ENCODE peak calls at places on chromosomes 1 and 21, in five cellular contexts. W is IMR-90, O is MM.1S, P is PC-3, M is fibroblast of lung. V is an unnamed sample.

GRCh38 chr1:116855788-116856187 is 53.9 kb upstream of the PTGFRN start:
- DNase-seq in P (no peak), O (no peak), M (peak), W (peak), V (no peak)

GRCh38 chr1:162882248-162882666 is 21.3 kb upstream of the CCDC190 start:
- DNase-seq in M (no peak), P (no peak), O (no peak), W (no peak), V (no peak)

GRCh38 chr1:74623716-74624115 is 49.9 kb downstream of the ERICH3 start:
- DNase-seq in O (no peak), W (no peak), M (no peak), P (no peak), V (no peak)

GRCh38 chr1:94927405-94928175 is 680 bp upstream of the CNN3 start:
- DNase-seq in P (no peak), M (peak), W (peak), O (no peak), V (peak)

GRCh38 chr1:156816561-156817328 is at the start of gene SH2D2A:
- DNase-seq in O (peak), P (peak), M (no peak), W (peak), V (peak)

GRCh38 chr1:117655220-117655577 is 49.4 kb downstream of the TENT5C start:
- DNase-seq in O (peak), W (peak), M (no peak), P (peak), V (no peak)

GRCh38 chr1:155121249-155121648 is 6.4 kb upstream of the EFNA1 start:
- DNase-seq in O (no peak), P (no peak), W (no peak), M (no peak), V (no peak)

GRCh38 chr1:153723687-153724086 is 4.2 kb upstream of the INTS3 start:
- DNase-seq in W (no peak), M (no peak), O (no peak), P (no peak), V (no peak)

GRCh38 chr1:65425697-65426096 is 5.2 kb downstream of the LEPR start:
- DNase-seq in M (peak), P (peak), O (no peak), W (peak), V (peak)

GRCh38 chr1:115753830-115754229 is 14.7 kb downstream of the CASQ2 start:
- DNase-seq in O (no peak), M (no peak), W (no peak), P (no peak), V (no peak)

GRCh38 chr1:223177681-223178080 is 34.6 kb upstream of the TLR5 start:
- DNase-seq in O (no peak), P (no peak), W (no peak), M (no peak), V (no peak)

GRCh38 chr21:40555129-40555528 is 291.8 kb downstream of the DSCAM start:
- DNase-seq in W (no peak), P (no peak), M (no peak), O (no peak), V (no peak)

GRCh38 chr1:64522740-64523139 is 52.8 kb downstream of the CACHD1 start:
- DNase-seq in W (no peak), O (no peak), M (no peak), P (no peak), V (no peak)

GRCh38 chr1:168234846-168235547 is 9.2 kb downstream of the SFT2D2 start:
- DNase-seq in O (peak), P (peak), M (peak), W (peak), V (peak)

GRCh38 chr21:41243107-41243506 is 73.5 kb upstream of the FAM3B start:
- DNase-seq in W (no peak), M (no peak), O (no peak), P (no peak), V (no peak)

GRCh38 chr1:200231787-200232222 is 178.0 kb downstream of the ZNF281 start:
- DNase-seq in M (no peak), P (no peak), O (no peak), W (peak), V (peak)

GRCh38 chr1:208129057-208129456 is 115.1 kb downstream of the PLXNA2 start:
- DNase-seq in M (no peak), P (no peak), O (no peak), W (no peak), V (no peak)

GRCh38 chr1:210467440-210468040 is 138.8 kb downstream of the HHAT start:
- DNase-seq in O (no peak), M (no peak), W (peak), P (no peak), V (no peak)

GRCh38 chr1:167722152-167722869 is 529 bp downstream of the MPZL1 start:
- DNase-seq in P (peak), W (peak), M (peak), O (no peak), V (peak)

GRCh38 chr1:116766616-116767469 is 12.6 kb downstream of the CD2 start:
- DNase-seq in W (no peak), O (no peak), P (no peak), M (no peak), V (no peak)

GRCh38 chr1:78716186-78716585 is 66.6 kb downstream of the IFI44 start:
- DNase-seq in O (no peak), P (peak), M (peak), W (peak), V (no peak)

GRCh38 chr1:218900621-218901020 is 273.1 kb upstream of the LYPLAL1 start:
- DNase-seq in W (no peak), O (no peak), M (no peak), P (no peak), V (no peak)

GRCh38 chr1:83910461-83910860 is 88.5 kb downstream of the TTLL7 start:
- DNase-seq in P (no peak), W (peak), O (no peak), M (peak), V (no peak)

GRCh38 chr1:156383023-156383422 is 14.0 kb downstream of the RHBG start:
- DNase-seq in W (peak), M (peak), O (peak), P (peak), V (peak)

GRCh38 chr1:7539772-7540175 is 231.3 kb upstream of the VAMP3 start:
- DNase-seq in W (peak), O (peak), M (no peak), P (peak), V (peak)

GRCh38 chr1:228334226-228334935 is 72.3 kb downstream of the TRIM11 start:
- DNase-seq in W (no peak), O (no peak), M (no peak), P (no peak), V (no peak)

GRCh38 chr1:22612657-22613056 is 23.8 kb upstream of the C1QA start:
- DNase-seq in P (no peak), M (no peak), O (no peak), W (no peak), V (no peak)

GRCh38 chr1:232168513-232168912 is 461.4 kb downstream of the SIPA1L2 start:
- DNase-seq in O (no peak), W (no peak), M (no peak), P (no peak), V (no peak)

GRCh38 chr1:85496881-85497582 is 32.1 kb upstream of the DDAH1 start:
- DNase-seq in P (no peak), W (peak), O (no peak), M (no peak), V (no peak)

GRCh38 chr1:147598631-147599361 is 57.5 kb downstream of the BCL9 start:
- DNase-seq in O (peak), M (no peak), W (peak), P (no peak), V (no peak)

GRCh38 chr1:97506368-97506767 is 414.5 kb downstream of the DPYD start:
- DNase-seq in P (no peak), M (no peak), O (no peak), W (no peak), V (no peak)

GRCh38 chr21:17780539-17780938 is 38.6 kb downstream of the C21orf91 start:
- DNase-seq in W (no peak), M (no peak), O (peak), P (no peak), V (no peak)

GRCh38 chr1:201349091-201349490 is 28.4 kb downstream of the TNNT2 start:
- DNase-seq in P (no peak), M (no peak), W (no peak), O (no peak), V (no peak)

GRCh38 chr1:91014475-91014874 is 7.4 kb downstream of the ZNF644 start:
- DNase-seq in W (no peak), M (no peak), O (no peak), P (peak), V (peak)

GRCh38 chr1:17661546-17662157 is 93.5 kb upstream of the ACTL8 start:
- DNase-seq in M (peak), O (peak), P (peak), W (peak), V (peak)

GRCh38 chr1:219757890-219758289 is 145.0 kb upstream of the ZC3H11B start:
- DNase-seq in M (no peak), W (no peak), O (no peak), P (no peak), V (peak)

DNA sequence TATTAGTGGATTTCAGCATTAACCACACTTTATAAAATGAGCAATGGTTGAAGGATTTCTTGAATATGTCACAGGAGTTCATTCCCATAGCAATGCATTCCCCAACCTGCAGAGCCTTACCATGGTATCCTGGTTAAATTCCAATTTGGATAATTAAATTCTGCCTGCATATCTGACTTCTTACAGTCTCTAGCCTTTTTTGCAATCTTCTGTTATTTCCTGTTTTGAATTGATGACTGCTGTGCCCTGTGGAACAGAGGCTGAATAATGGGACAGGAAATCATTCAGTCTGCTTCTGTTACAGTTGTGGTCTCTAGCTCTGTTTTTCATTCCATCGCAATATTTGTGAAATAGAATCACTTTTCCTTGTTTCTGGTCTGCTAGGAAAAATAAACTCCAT is 1823.9 kb downstream of the PLA2G4A start:
- DNase-seq in P (no peak), O (no peak), M (peak), W (peak), V (peak)
- H2AFZ ChIP-seq in P (no peak), O (no peak), M (no peak), W (no peak), V (no peak)

DNA sequence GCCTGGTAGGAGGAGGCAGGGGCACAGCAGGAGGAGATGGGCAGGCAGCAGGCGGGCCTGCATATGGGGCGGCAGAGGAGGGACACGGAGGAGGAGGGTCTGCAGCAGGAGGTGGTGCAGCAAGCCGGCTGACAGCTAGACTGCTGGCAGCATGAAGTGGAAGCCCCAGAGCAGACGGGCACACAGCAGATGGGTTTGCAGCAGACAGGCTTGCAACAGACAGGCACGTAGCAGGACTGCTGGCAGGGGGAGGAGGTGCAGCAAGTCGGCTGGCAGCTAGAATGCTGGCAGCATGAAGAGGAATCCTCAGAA is 615 bp downstream of the KRTAP10-5 start:
- DNase-seq in P (no peak), W (no peak), M (no peak), O (no peak), V (no peak)
- H3K4me3 ChIP-seq in P (peak), W (no peak), M (no peak), O (no peak), V (no peak)

DNA sequence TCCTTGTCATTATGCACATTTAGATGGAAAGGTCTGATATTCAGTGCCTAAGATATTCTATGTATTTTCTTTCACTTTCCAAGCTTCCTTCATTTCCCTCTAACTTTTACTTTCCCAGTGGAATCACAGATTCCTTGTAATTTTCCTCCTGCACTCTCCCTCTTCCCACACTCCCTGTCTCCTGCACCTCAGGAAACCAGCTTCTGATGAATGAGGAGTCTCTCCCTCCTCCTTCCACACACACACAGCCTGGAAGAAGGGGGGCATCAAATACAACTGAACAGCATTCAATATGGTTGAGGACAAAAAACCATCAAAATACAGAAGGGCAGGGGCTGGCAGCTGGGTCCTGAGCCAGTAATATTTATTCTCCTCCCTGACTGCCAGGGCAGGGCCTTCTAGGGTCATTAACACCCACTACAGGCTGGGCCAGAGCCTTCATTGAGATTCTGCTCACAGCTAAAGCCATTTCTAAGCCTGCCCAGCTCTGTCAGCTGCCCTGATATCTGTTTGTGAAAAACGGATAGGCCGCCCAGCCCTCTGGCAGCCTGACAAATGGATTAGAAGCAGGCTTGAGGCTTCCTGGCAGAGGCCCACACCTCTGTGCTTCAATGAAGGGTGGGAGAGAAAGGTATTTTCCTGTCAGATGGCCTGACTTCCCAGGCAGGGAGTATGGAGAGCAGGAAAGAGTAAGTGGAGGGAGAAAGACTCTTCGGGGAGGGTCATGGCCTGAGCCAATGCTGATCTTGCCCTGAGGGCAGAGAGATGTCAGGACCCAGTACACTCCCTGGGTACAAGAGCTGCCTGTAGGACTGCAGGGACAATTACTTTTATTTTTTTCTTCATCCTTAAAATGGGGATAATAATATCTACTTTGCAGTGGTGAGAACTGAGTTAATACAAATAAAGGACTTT is 138.9 kb upstream of the SPATA6 start:
- DNase-seq in O (no peak), M (no peak), P (no peak), W (no peak), V (no peak)
- H2AFZ ChIP-seq in O (no peak), M (no peak), P (no peak), W (no peak), V (peak)

GRCh38 chr1:25126568-25126967 is 105.7 kb downstream of the SYF2 start:
- DNase-seq in M (no peak), W (no peak), O (no peak), P (no peak), V (no peak)

GRCh38 chr1:25129380-25129779 is 102.9 kb downstream of the SYF2 start:
- DNase-seq in W (no peak), O (no peak), M (no peak), P (no peak), V (no peak)

GRCh38 chr1:25130895-25131294 is 101.4 kb downstream of the SYF2 start:
- DNase-seq in W (no peak), P (no peak), M (no peak), O (no peak), V (no peak)

GRCh38 chr1:25131794-25132193 is 100.5 kb downstream of the SYF2 start:
- DNase-seq in W (no peak), O (no peak), P (no peak), M (no peak), V (no peak)

GRCh38 chr1:25128168-25128621 is 104.1 kb downstream of the SYF2 start:
- DNase-seq in W (no peak), M (no peak), P (no peak), O (no peak), V (no peak)
- H3K4me3 ChIP-seq in W (peak), M (no peak), P (no peak), O (no peak), V (no peak)

GRCh38 chr1:197917553-197917812 is 311 bp downstream of the LHX9 start:
- DNase-seq in M (no peak), W (no peak), P (no peak), O (no peak), V (no peak)
- H2AFZ ChIP-seq in M (no peak), W (peak), P (peak), O (peak), V (peak)

DNA sequence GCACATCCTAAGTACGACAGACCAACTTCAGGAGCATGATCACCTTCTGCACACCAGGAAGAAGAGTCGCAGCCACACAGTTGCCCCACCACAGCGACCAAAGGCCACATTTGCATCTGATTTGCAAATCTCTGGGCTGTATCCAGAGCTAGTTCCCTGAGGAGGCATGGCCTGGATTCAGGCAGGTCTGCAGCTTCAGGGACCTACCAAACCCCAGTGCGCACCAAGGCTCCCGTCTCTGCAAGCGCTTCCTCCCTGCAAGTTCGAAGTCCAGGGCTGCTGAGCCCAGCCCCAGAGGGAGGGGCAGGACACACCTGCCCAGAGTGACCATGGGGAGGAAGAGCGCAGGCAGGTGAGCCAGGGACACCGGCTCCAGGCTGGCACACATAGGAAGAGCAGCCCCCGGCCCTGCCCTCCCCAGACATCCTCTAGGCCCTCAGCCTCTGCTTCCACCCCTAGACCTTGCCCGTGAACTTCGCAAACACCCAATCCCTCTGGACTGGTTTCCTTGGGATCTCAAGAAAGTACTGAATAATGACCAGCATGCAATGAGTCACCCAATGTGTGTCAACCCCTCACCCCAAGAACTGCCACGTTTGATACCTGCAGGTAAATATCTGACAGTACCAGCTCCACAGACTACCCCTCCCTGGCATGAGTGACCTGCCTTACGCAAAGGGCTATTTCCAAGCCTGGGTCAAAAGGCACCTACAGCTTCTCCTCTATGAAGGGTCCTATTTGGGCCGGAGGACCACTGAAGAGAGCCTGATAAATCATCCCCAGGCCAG is 36.8 kb downstream of the CASZ1 start:
- DNase-seq in O (no peak), M (no peak), W (no peak), P (peak), V (no peak)
- H3K4me3 ChIP-seq in O (no peak), M (no peak), W (no peak), P (no peak), V (no peak)

GRCh38 chr1:212671342-212672031 is 28.2 kb downstream of the BATF3 start:
- DNase-seq in W (peak), P (peak), O (no peak), M (peak), V (peak)
- H2AFZ ChIP-seq in W (peak), P (peak), O (no peak), M (no peak), V (peak)

GRCh38 chr21:34571994-34572393 is 42.9 kb downstream of the RCAN1 start:
- DNase-seq in P (no peak), M (no peak), O (no peak), W (no peak), V (no peak)
- H3K4me3 ChIP-seq in P (no peak), M (no peak), O (no peak), W (no peak), V (no peak)

GRCh38 chr1:180150982-180151381 is 3.7 kb upstream of the QSOX1 start:
- DNase-seq in O (no peak), P (peak), M (peak), W (peak), V (no peak)
- H2AFZ ChIP-seq in O (no peak), P (no peak), M (no peak), W (peak), V (no peak)

V was measured in mammary epithelial cell.